ENCODE peak calls at places on chromosomes 11 and 22, in ten cellular contexts. U is psoas muscle, T is spleen, C is AG10803, E is Calu3, M is dorsolateral prefrontal cortex, J is H9, O is mesothelial cell of epicardium, R is endothelial cell, S is CD14-positive monocyte. Q is an unnamed sample.

GRCh38 chr11:19344661-19345518 is 104.1 kb upstream of the E2F8 start:
- DNase-seq in R (peak; percentile 52), U (peak; percentile 59), M (peak; percentile 55), E (peak; percentile 21), T (peak; percentile 76), C (peak; percentile 38), S (no peak), O (no peak), J (peak; percentile 82), Q (peak; percentile 86)

GRCh38 chr11:103633037-103633788 is 403.2 kb upstream of the DDI1 start:
- DNase-seq in M (no peak), E (no peak), T (no peak), O (no peak), R (no peak), J (no peak), S (no peak), C (peak; percentile 98), U (no peak), Q (no peak)

GRCh38 chr11:64534391-64534801 is 56.6 kb upstream of the SLC22A12 start:
- DNase-seq in M (no peak), R (no peak), E (no peak), T (peak; percentile 56), O (no peak), J (no peak), U (no peak), C (no peak), S (no peak), Q (no peak)

GRCh38 chr11:124894606-124895430 is 2.8 kb downstream of the ROBO4 start:
- DNase-seq in E (no peak), J (no peak), C (no peak), M (no peak), O (no peak), T (no peak), R (no peak), S (no peak), U (no peak), Q (no peak)

GRCh38 chr22:41831828-41832552 is 915 bp upstream of the SREBF2 start:
- DNase-seq in U (no peak), E (no peak), S (no peak), C (no peak), T (no peak), J (no peak), O (no peak), M (peak; percentile 24), R (no peak), Q (no peak)

GRCh38 chr11:35343033-35343598 is 76.2 kb downstream of the SLC1A2 start:
- DNase-seq in E (no peak), R (no peak), S (no peak), T (no peak), C (no peak), J (no peak), O (no peak), M (no peak), U (no peak), Q (no peak)

GRCh38 chr22:40409613-40410113 is 39.3 kb downstream of the SGSM3 start:
- DNase-seq in M (no peak), U (no peak), E (no peak), J (no peak), R (no peak), S (no peak), C (no peak), T (no peak), O (no peak), Q (no peak)

GRCh38 chr11:35143509-35144102 is 4.6 kb downstream of the CD44 start:
- DNase-seq in M (no peak), C (no peak), T (no peak), J (no peak), U (no peak), S (no peak), O (no peak), E (no peak), R (no peak), Q (no peak)

GRCh38 chr11:46363031-46363407 is 15.8 kb downstream of the DGKZ start:
- DNase-seq in R (peak; percentile 65), C (peak; percentile 58), S (peak; percentile 94), E (peak; percentile 83), U (peak; percentile 76), M (no peak), O (no peak), J (no peak), T (peak; percentile 90), Q (no peak)

GRCh38 chr11:13304655-13305340 is 27.2 kb downstream of the BMAL1 start:
- DNase-seq in R (no peak), O (no peak), M (no peak), T (peak; percentile 62), J (no peak), C (no peak), U (peak; percentile 36), S (no peak), E (no peak), Q (no peak)

GRCh38 chr11:58573451-58574104 is 2.1 kb downstream of the LPXN start:
- DNase-seq in T (no peak), O (no peak), C (peak; percentile 84), U (peak; percentile 67), S (peak; percentile 76), R (no peak), M (no peak), J (no peak), E (peak; percentile 66), Q (no peak)

GRCh38 chr11:43555811-43556210 is 124.7 kb upstream of the HSD17B12 start:
- DNase-seq in S (no peak), M (no peak), E (no peak), U (no peak), C (no peak), O (no peak), R (no peak), J (no peak), T (no peak), Q (no peak)

GRCh38 chr22:37503183-37503683 is 16.0 kb downstream of the CARD10 start:
- DNase-seq in C (no peak), S (no peak), E (no peak), U (no peak), J (no peak), R (no peak), M (no peak), T (no peak), O (no peak), Q (no peak)

DNA sequence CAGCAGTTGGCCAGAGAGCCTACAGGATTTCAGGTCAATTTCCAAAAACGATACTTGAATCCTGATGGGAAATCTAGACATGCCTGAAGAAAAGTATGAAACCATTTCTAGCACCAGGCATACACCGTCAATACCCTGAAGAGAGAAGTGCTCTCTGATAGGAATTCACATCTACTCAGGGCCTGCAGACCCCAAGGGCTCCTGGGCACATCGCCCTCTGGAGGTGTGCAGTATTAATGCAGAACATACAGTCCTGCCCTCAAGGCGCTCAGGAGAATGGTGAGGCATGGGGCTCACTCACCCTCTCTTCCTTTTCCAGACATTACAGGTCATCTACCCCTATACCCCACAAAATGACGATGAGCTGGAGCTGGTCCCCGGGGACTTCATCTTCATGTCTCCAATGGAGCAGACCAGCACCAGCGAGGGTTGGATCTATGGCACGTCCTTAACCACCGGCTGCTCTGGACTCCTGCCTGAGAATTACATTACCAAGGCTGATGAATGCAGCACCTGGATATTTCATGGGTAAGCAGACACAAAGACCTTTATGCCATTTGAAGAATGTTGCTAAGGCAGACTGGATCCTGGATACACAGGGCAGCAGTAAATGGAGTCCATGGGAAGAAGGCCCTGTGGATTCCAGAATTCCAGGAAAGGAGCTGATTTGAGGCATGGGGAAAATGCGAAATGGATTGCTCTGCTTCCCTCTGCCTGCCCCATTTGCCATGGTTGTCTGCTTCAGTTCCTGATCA is 49.3 kb upstream of the CRTAM start:
- DNase-seq in R (no peak), U (no peak), M (no peak), O (no peak), E (no peak), J (no peak), C (no peak), T (no peak), S (no peak), Q (no peak)
- TF ChIP-seq CTCF in R (peak; percentile 34), U (no peak), M (no peak), O (no peak), E (no peak), J (peak; percentile 50), C (no peak), T (no peak), S (no peak), Q (no peak)

DNA sequence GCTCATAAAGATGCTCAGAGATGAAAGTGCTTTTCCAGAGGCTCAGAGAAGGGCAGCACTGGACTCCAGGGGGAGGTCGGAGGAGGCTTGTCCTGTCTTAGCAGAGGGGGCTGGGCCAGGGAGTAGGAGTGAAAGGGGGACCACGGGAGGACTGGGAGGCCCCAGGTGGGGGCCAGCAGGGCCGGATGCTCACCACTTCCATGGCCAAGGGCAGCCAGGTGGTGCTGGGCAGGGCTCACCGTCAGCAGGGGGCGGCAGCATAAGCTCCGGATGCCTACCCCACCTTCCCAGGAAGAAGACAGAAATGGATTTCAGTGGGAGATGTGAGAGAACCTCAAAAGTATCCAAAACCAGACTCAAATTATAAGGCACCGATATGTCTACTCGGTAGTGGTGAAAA is 11.0 kb downstream of the RAB36 start:
- DNase-seq in J (peak; percentile 70), U (no peak), C (no peak), O (no peak), R (no peak), M (no peak), E (no peak), S (no peak), T (peak; percentile 74), Q (no peak)
- TF ChIP-seq CTCF in J (peak; percentile 30), U (no peak), C (no peak), O (no peak), R (no peak), M (no peak), E (no peak), S (no peak), T (no peak), Q (no peak)

DNA sequence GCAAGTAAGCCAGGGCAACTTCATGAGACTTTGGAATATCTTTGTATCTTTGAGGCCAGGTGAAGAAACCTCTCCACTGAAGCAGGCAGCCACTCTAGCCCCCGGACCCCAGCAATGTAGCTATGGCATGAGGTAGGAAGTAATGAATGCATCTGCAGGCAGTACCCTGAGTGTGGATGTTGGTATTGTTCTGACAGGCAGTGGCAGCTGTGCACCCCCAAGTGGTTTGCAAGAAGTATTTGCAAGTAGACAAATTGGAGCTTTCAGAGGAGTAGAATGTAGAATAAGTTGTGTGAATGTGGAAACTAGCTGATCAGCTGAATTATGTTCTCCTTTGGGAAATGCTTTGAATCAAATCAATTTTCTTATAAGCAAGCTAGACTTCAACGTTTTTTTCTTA is 194.4 kb upstream of the PGR start:
- DNase-seq in S (no peak), E (no peak), T (no peak), M (no peak), U (no peak), J (peak; percentile 34), R (peak; percentile 9), O (no peak), C (no peak), Q (no peak)
- TF ChIP-seq CTCF in S (no peak), E (no peak), T (no peak), M (no peak), U (no peak), J (peak; percentile 43), R (no peak), O (no peak), C (no peak), Q (no peak)

DNA sequence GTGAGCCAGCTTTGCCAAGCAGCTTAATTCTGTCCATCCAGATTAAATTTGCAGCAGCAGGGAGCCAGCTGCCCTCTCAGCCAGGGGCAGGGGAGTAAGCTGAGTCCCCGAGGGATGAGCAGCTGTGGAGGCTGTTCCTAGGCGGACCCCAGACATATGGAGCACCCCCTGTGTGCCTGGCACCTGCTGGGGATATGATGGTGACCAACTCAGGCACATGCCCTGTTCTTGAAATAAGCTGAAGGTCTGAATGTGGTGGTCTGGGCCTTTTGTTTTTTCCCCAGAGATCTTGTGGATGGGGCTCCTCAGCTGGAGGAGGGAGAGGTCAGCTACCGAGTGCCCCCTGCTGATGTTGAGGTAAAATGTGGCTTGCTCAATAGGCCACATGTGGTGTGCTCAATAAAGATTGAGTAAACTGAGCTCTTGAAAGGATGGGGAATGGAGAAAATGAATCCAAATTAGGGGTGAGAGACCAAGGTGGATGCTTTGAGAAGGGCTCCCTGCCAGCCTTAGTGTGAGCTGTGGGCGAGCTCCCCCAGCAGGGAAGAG is 103.3 kb upstream of the NNMT start:
- DNase-seq in C (no peak), R (no peak), M (no peak), O (no peak), S (no peak), E (no peak), J (no peak), U (no peak), T (no peak), Q (no peak)
- TF ChIP-seq CTCF in C (peak; percentile 31), R (no peak), M (peak; percentile 11), O (no peak), S (no peak), E (no peak), J (no peak), U (no peak), T (no peak), Q (no peak)

Q was measured in nephron progenitor cell.